ENCODE peak calls at places on chromosomes 6 and 20, in seven cellular contexts. N is uterus, X is spleen, Y is transverse colon, D is neuronal stem cell, E is bronchial epithelial cell, I is heart right ventricle. O is an unnamed sample.

GRCh38 chr6:170102038-170102437 is 188.8 kb downstream of the DLL1 start:
- DNase-seq in N (peak; percentile 1), X (peak; percentile 55), Y (peak; percentile 2), D (no peak), E (no peak), I (no peak), O (no peak)

GRCh38 chr20:63895886-63896135 is 885 bp downstream of the DNAJC5 start:
- DNase-seq in N (no peak), X (no peak), Y (no peak), D (no peak), E (peak; percentile 79), I (no peak), O (no peak)

GRCh38 chr20:2131366-2131765 is 29.7 kb downstream of the STK35 start:
- DNase-seq in N (no peak), X (no peak), Y (no peak), D (no peak), E (peak; percentile 82), I (no peak), O (no peak)

GRCh38 chr6:159807150-159807859 is 7.2 kb downstream of the PNLDC1 start:
- DNase-seq in N (no peak), X (no peak), Y (no peak), D (no peak), E (peak; percentile 89), I (no peak), O (no peak)

GRCh38 chr20:34268851-34269668 is 27.8 kb downstream of the ASIP start:
- DNase-seq in N (peak; percentile 35), X (peak; percentile 84), Y (peak; percentile 37), D (no peak), E (no peak), I (peak; percentile 45), O (no peak)

GRCh38 chr20:13243826-13244376 is 22.8 kb downstream of the ISM1 start:
- DNase-seq in N (no peak), X (no peak), Y (no peak), D (no peak), E (peak; percentile 90), I (no peak), O (no peak)

GRCh38 chr6:33702345-33702977 is 9.0 kb downstream of the UQCC2 start:
- DNase-seq in N (no peak), X (peak; percentile 35), Y (peak; percentile 43), D (no peak), E (peak; percentile 59), I (no peak), O (no peak)

GRCh38 chr20:22684072-22684762 is 99.8 kb upstream of the FOXA2 start:
- DNase-seq in N (peak; percentile 59), X (no peak), Y (peak; percentile 57), D (peak; percentile 79), E (peak; percentile 59), I (peak; percentile 48), O (peak; percentile 37)

GRCh38 chr20:2140561-2140960 is 38.9 kb downstream of the STK35 start:
- DNase-seq in N (peak; percentile 54), X (no peak), Y (peak; percentile 35), D (no peak), E (no peak), I (peak; percentile 54), O (peak; percentile 71)

GRCh38 chr6:107679457-107679856 is 144.7 kb downstream of the SCML4 start:
- DNase-seq in N (peak; percentile 75), X (no peak), Y (no peak), D (no peak), E (no peak), I (no peak), O (no peak)

GRCh38 chr20:64247312-64247627 is 8.3 kb upstream of the PCMTD2 start:
- DNase-seq in N (no peak), X (peak; percentile 68), Y (no peak), D (no peak), E (no peak), I (no peak), O (no peak)

GRCh38 chr6:117907600-117908245 is 659 bp downstream of the SLC35F1 start:
- DNase-seq in N (no peak), X (no peak), Y (no peak), D (peak; percentile 48), E (no peak), I (peak; percentile 13), O (no peak)

GRCh38 chr6:67630146-67630545 is 1004.9 kb upstream of the ADGRB3 start:
- DNase-seq in N (no peak), X (no peak), Y (no peak), D (no peak), E (peak; percentile 21), I (no peak), O (no peak)

GRCh38 chr6:44058617-44059358 is 68.5 kb downstream of the MRPL14 start:
- DNase-seq in N (peak; percentile 76), X (peak; percentile 85), Y (peak; percentile 64), D (no peak), E (peak; percentile 98), I (peak; percentile 63), O (peak; percentile 91)

GRCh38 chr6:137258170-137258569 is 39.0 kb upstream of the IFNGR1 start:
- DNase-seq in N (no peak), X (peak; percentile 83), Y (no peak), D (no peak), E (no peak), I (no peak), O (no peak)

GRCh38 chr20:39292193-39292736 is 330.1 kb downstream of the DHX35 start:
- DNase-seq in N (no peak), X (no peak), Y (no peak), D (no peak), E (no peak), I (no peak), O (no peak)

GRCh38 chr6:35552285-35552917 is 39.7 kb upstream of the TULP1 start:
- DNase-seq in N (no peak), X (peak; percentile 55), Y (peak; percentile 56), D (no peak), E (peak; percentile 48), I (no peak), O (no peak)

GRCh38 chr6:16044211-16044643 is 84.7 kb upstream of the MYLIP start:
- DNase-seq in N (no peak), X (no peak), Y (no peak), D (no peak), E (no peak), I (no peak), O (no peak)

GRCh38 chr6:143141442-143141841 is 80.8 kb downstream of the AIG1 start:
- DNase-seq in N (no peak), X (no peak), Y (no peak), D (no peak), E (no peak), I (no peak), O (no peak)

GRCh38 chr20:2697768-2698167 is 5.2 kb downstream of the EBF4 start:
- DNase-seq in N (no peak), X (peak; percentile 53), Y (no peak), D (no peak), E (no peak), I (no peak), O (no peak)

GRCh38 chr6:50850860-50851259 is 32.2 kb downstream of the TFAP2B start:
- DNase-seq in N (no peak), X (no peak), Y (no peak), D (no peak), E (no peak), I (no peak), O (no peak)

GRCh38 chr6:39493174-39493573 is 170.7 kb upstream of the KCNK16 start:
- DNase-seq in N (no peak), X (no peak), Y (no peak), D (no peak), E (peak; percentile 2), I (no peak), O (no peak)

GRCh38 chr6:1473166-1473565 is 83.8 kb downstream of the FOXF2 start:
- DNase-seq in N (no peak), X (no peak), Y (no peak), D (no peak), E (no peak), I (no peak), O (no peak)

DNA sequence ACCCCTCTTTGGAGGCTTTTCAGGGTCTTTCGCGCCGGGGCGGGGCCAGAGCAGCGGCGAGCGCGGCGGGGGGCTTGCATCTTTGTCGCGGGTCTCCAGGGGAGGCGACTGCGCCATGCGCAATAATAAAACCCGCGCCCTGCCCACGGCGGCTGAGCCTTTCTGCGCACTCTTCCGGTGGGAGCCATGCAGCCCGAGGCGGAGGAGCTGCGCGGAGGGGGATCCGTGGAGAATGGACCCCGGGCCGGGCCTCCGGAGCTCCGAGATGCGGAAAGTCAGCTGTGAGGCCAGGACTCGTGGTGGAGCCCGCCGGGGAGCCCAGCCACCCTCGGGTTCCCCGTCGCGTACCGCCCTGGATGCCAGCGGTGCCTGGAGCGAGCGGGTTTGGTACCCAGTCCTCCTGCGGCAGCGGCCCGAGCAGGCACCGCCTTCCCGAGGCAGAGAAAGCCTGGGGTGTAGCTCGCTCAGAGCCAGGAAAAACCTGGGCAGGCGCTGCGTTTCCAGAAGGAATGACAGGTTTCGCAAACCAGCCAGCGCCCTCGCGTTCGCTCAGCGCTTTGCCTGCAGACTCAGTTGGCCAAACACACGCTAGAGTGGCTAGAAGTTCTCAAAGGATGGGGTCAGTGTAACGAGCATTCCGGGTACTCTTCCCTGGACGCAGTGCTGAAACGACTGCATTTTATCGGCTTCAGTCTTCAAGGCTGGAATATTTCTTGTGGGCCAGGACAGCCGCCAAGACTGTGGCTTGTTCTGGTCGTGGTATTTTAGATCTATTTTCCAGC is 1.3 kb downstream of the AKAP12 start:
- DNase-seq in N (peak; percentile 65), X (no peak), Y (peak; percentile 28), D (peak; percentile 57), E (peak; percentile 58), I (peak; percentile 38), O (peak; percentile 60)
- H3K36me3 ChIP-seq in N (no peaks in the 10 kb centered on the region), X (no peaks in the 10 kb centered on the region), Y (no peaks in the 10 kb centered on the region), D (no peaks in the 10 kb centered on the region), E (no peaks in the 10 kb centered on the region), I (no peaks in the 10 kb centered on the region), O (no peaks in the 10 kb centered on the region)

DNA sequence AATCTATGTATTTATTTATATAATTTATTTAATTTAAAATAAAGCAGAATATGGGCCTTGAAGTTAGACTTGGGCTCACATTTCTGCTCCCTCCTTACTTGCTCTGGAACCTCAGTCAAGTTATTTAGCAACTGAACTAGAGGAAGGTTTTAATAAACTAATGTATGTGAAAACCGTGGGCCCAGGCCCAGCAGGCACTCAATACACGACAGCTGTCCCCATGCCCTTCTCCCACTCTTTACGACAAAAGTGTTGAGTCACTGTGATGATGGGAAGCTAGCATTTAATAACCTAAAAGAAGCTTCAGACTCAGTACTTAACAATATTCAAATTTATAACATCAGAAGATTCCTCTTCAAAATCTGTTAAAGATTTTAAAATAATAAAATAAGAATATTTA is 46.7 kb downstream of the SERAC1 start:
- DNase-seq in N (no peak), X (no peak), Y (no peak), D (no peak), E (no peak), I (no peak), O (no peak)
- H3K36me3 ChIP-seq in N (no peaks in the 10 kb centered on the region), X (no peaks in the 10 kb centered on the region), Y (no peaks in the 10 kb centered on the region), D (peaks cover 44% of the 10 kb centered on the region), E (no peaks in the 10 kb centered on the region), I (no peaks in the 10 kb centered on the region), O (peaks cover 67% of the 10 kb centered on the region)

DNA sequence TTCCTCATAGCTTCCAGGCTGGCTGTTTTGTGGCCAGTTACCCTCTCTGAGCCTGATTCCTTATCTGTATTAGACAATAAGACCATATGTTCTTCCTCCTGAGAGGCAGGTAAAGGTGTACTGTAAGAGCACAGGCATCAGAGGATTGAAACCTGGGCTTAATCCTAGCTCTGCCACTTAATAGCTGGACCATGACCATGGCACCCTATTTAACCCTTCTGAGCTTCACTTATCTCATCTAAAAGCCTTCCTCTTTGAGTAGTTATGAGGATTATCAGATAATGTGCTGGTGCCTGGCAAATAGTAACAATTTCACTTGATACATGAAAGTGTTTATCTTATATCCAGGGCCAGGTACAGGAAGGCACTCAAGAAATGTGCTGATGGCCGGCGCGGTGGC is 34.9 kb downstream of the BCL2L1 start:
- DNase-seq in N (no peak), X (no peak), Y (no peak), D (no peak), E (no peak), I (no peak), O (no peak)
- H3K36me3 ChIP-seq in N (no peaks in the 10 kb centered on the region), X (peaks cover 5% of the 10 kb centered on the region), Y (no peaks in the 10 kb centered on the region), D (peaks cover 57% of the 10 kb centered on the region), E (peaks cover 9% of the 10 kb centered on the region), I (no peaks in the 10 kb centered on the region), O (peaks cover 8% of the 10 kb centered on the region)

GRCh38 chr20:18537651-18538050 is 29.6 kb upstream of the SMIM26 start:
- DNase-seq in N (no peak), X (no peak), Y (no peak), D (no peak), E (peak; percentile 76), I (no peak), O (no peak)
- H3K36me3 ChIP-seq in N (no peaks in the 10 kb centered on the region), X (peaks cover 68% of the 10 kb centered on the region), Y (peaks cover 36% of the 10 kb centered on the region), D (peaks cover 82% of the 10 kb centered on the region), E (peaks cover 18% of the 10 kb centered on the region), I (peaks cover 32% of the 10 kb centered on the region), O (peaks cover 85% of the 10 kb centered on the region)

O was measured in psoas muscle.